ENCODE peak calls at places on chromosome X, in ten cellular contexts. E is HepG2, Q is sigmoid colon, X is GM23338, C is stomach, Z is suprapubic skin, M is HCT116, N is endothelial cell of umbilical vein, P is Panc1, I is SK-N-SH. V is an unnamed sample.

GRCh38 chrX:131405497-131405896 is 116.4 kb upstream of the IGSF1 start:
- DNase-seq in E (no peak), Q (no peak), X (peak; percentile 38), C (no peak), Z (no peak), M (no peak), N (no peak), P (peak; percentile 1), I (no peak), V (no peak)

GRCh38 chrX:15321447-15321846 is 6.0 kb upstream of the ASB11 start:
- DNase-seq in E (no peak), Q (no peak), X (no peak), C (no peak), Z (no peak), M (no peak), N (no peak), P (no peak), I (no peak), V (no peak)

GRCh38 chrX:16436348-16437188 is 213.4 kb upstream of the S100G start:
- DNase-seq in E (peak; percentile 44), Q (peak; percentile 68), X (peak; percentile 79), C (peak; percentile 84), Z (peak; percentile 77), M (peak; percentile 65), N (peak; percentile 54), P (peak; percentile 32), I (peak; percentile 55), V (peak; percentile 79)

GRCh38 chrX:118727686-118728339 is 407 bp downstream of the IL13RA1 start:
- DNase-seq in E (peak; percentile 10), Q (no peak), X (no peak), C (peak; percentile 43), Z (peak; percentile 73), M (no peak), N (peak; percentile 55), P (no peak), I (no peak), V (peak; percentile 46)

GRCh38 chrX:23634181-23634580 is 33.1 kb upstream of the PRDX4 start:
- DNase-seq in E (no peak), Q (no peak), X (no peak), C (no peak), Z (no peak), M (no peak), N (peak; percentile 2), P (no peak), I (peak; percentile 21), V (no peak)

GRCh38 chrX:48728653-48729052 is 32.1 kb downstream of the SUV39H1 start:
- DNase-seq in E (no peak), Q (no peak), X (no peak), C (no peak), Z (no peak), M (no peak), N (no peak), P (no peak), I (no peak), V (no peak)

GRCh38 chrX:3713225-3713936 is at the start of gene PRKX:
- DNase-seq in E (no peak), Q (peak; percentile 65), X (peak; percentile 55), C (peak; percentile 63), Z (no peak), M (no peak), N (peak; percentile 43), P (no peak), I (peak; percentile 90), V (peak; percentile 78)

GRCh38 chrX:40700640-40701342 is 34.6 kb downstream of the MED14 start:
- DNase-seq in E (no peak), Q (no peak), X (no peak), C (no peak), Z (no peak), M (no peak), N (no peak), P (no peak), I (no peak), V (no peak)

GRCh38 chrX:69025802-69026301 is 139.4 kb downstream of the PJA1 start:
- DNase-seq in E (no peak), Q (no peak), X (no peak), C (no peak), Z (no peak), M (no peak), N (no peak), P (no peak), I (no peak), V (no peak)

GRCh38 chrX:139204903-139205667 is 325.5 kb upstream of the F9 start:
- DNase-seq in E (no peak), Q (peak; percentile 70), X (peak; percentile 69), C (peak; percentile 73), Z (no peak), M (no peak), N (no peak), P (no peak), I (peak; percentile 27), V (peak; percentile 26)
- TF ChIP-seq POLR2AphosphoS5 in E (no peak), Q (no peak), X (no peak), C (no peak), Z (no peak), M (no peak), N (no peak), P (no peak), I (no peak), V (no peak)

DNA sequence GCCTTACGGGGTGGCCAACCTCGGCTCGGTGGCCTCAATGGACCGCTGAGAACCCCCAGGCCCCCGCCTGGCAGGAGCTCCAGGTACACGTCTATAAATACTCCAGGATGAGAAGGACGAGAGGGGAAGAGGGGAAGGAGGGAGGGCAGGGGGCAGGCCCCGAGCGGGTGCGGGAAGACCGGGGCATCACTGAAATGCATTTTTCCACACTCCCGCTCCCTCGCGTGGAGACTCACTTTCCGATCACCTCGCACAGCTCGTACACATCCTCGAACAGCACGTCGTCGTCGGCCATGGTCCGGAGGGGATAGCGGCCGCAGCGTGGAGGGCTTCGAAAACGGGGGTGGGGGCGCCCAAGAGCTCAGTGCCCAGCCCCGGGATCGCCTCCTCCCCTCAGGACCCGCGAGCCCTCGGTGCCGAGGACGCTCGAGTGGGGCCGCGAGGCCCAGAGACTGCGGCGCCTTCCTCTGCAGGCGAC is 621 bp downstream of the CASK start:
- DNase-seq in E (no peak), Q (no peak), X (peak; percentile 11), C (no peak), Z (peak; percentile 70), M (no peak), N (peak; percentile 26), P (no peak), I (peak; percentile 63), V (peak; percentile 21)
- TF ChIP-seq CTCF in E (peak; percentile 60), Q (no peak), X (no peak), C (no peak), Z (no peak), M (no peak), N (no peak), P (peak; percentile 47), I (peak; percentile 29), V (no peak)

GRCh38 chrX:150871341-150871811 is 27.1 kb downstream of the CD99L2 start:
- DNase-seq in E (no peak), Q (no peak), X (no peak), C (no peak), Z (no peak), M (no peak), N (no peak), P (no peak), I (no peak), V (no peak)

GRCh38 chrX:150870487-150871340 is 27.8 kb downstream of the CD99L2 start:
- DNase-seq in E (no peak), Q (no peak), X (no peak), C (no peak), Z (no peak), M (no peak), N (no peak), P (no peak), I (no peak), V (no peak)

GRCh38 chrX:150872773-150873336 is 25.6 kb downstream of the CD99L2 start:
- DNase-seq in E (no peak), Q (no peak), X (no peak), C (no peak), Z (no peak), M (no peak), N (no peak), P (no peak), I (no peak), V (no peak)

GRCh38 chrX:150874448-150874847 is 24.0 kb downstream of the CD99L2 start:
- DNase-seq in E (no peak), Q (no peak), X (no peak), C (no peak), Z (no peak), M (no peak), N (no peak), P (no peak), I (no peak), V (no peak)

DNA sequence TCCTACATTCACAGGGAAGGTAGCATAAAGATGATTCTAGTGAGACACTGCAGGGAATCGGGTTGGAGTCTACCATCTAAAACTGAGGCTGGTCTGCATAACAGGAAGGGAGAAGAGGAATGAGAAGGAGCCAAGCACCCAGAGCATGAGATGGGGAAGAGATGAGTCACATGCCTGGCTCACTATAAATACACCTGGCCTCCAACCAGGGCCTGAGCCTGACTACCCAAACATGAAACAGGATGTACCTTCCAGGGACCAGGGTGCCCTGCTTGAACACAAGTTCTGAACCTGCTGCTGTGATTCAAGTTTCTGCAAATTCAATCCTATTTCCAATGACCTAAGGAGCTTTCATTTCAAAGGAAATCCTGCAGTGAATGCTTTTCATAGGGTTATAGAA is 24.9 kb downstream of the CD99L2 start:
- DNase-seq in E (no peak), Q (peak; percentile 73), X (no peak), C (peak; percentile 37), Z (no peak), M (peak; percentile 6), N (peak; percentile 12), P (no peak), I (no peak), V (no peak)
- TF ChIP-seq POLR2AphosphoS5 in E (no peak), Q (no peak), X (no peak), C (no peak), Z (no peak), M (no peak), N (no peak), P (no peak), I (no peak), V (no peak)

GRCh38 chrX:44944894-44945293 is 71.9 kb downstream of the KDM6A start:
- DNase-seq in E (no peak), Q (no peak), X (no peak), C (no peak), Z (no peak), M (no peak), N (no peak), P (no peak), I (no peak), V (no peak)

GRCh38 chrX:44947995-44948394 is 75.0 kb downstream of the KDM6A start:
- DNase-seq in E (no peak), Q (no peak), X (no peak), C (no peak), Z (no peak), M (no peak), N (no peak), P (no peak), I (no peak), V (no peak)

GRCh38 chrX:44946771-44947170 is 73.8 kb downstream of the KDM6A start:
- DNase-seq in E (no peak), Q (no peak), X (no peak), C (no peak), Z (no peak), M (no peak), N (peak; percentile 37), P (no peak), I (no peak), V (no peak)

GRCh38 chrX:44943007-44943406 is 70.0 kb downstream of the KDM6A start:
- DNase-seq in E (no peak), Q (no peak), X (no peak), C (no peak), Z (no peak), M (no peak), N (no peak), P (no peak), I (no peak), V (no peak)

GRCh38 chrX:44945736-44946135 is 72.7 kb downstream of the KDM6A start:
- DNase-seq in E (peak; percentile 10), Q (no peak), X (peak; percentile 42), C (no peak), Z (no peak), M (no peak), N (no peak), P (no peak), I (no peak), V (no peak)
- TF ChIP-seq CTCF in E (peak; percentile 38), Q (no peak), X (peak; percentile 56), C (no peak), Z (no peak), M (peak; percentile 16), N (no peak), P (peak; percentile 9), I (no peak), V (no peak)

V was measured in transverse colon.